ENCODE peak calls at places on chromosomes 1 and 21, in seven cellular contexts. S is fibroblast of lung, T is endothelial cell of umbilical vein, R is lower leg skin, D is prostate gland, I is breast epithelium, L is AG09309. C is an unnamed sample.

GRCh38 chr1:31955917-31956736 is 18.0 kb upstream of the PTP4A2 start:
- DNase-seq in R (peak), T (peak), L (peak), S (peak), D (peak), I (peak), C (peak)

GRCh38 chr21:26732442-26733221 is 112.6 kb downstream of the ADAMTS1 start:
- DNase-seq in I (no peak), L (no peak), R (no peak), D (no peak), S (peak), T (peak), C (no peak)

GRCh38 chr1:247833601-247834000 is 8.1 kb downstream of the OR11L1 start:
- DNase-seq in R (no peak), T (no peak), S (no peak), L (no peak), I (no peak), D (no peak), C (no peak)

GRCh38 chr21:44911384-44912157 is 9.1 kb downstream of the ITGB2 start:
- DNase-seq in R (peak), S (no peak), T (peak), L (no peak), D (peak), I (peak), C (no peak)

GRCh38 chr1:59044535-59045121 is 252.3 kb upstream of the FGGY start:
- DNase-seq in L (no peak), R (no peak), T (no peak), I (no peak), D (no peak), S (no peak), C (no peak)

GRCh38 chr1:9311029-9311428 is 18.3 kb downstream of the SPSB1 start:
- DNase-seq in L (no peak), R (no peak), I (no peak), D (no peak), S (no peak), T (no peak), C (no peak)

GRCh38 chr21:44723177-44724131 is 12.1 kb upstream of the TSPEAR start:
- DNase-seq in L (no peak), R (peak), I (no peak), T (no peak), D (no peak), S (no peak), C (no peak)

GRCh38 chr1:151970641-151971040 is 23.0 kb downstream of the S100A10 start:
- DNase-seq in S (no peak), L (no peak), I (no peak), R (no peak), T (no peak), D (no peak), C (no peak)

GRCh38 chr1:206744683-206745082 is 25.9 kb upstream of the IL19 start:
- DNase-seq in L (no peak), I (no peak), R (peak), D (no peak), T (no peak), S (peak), C (no peak)

GRCh38 chr1:206694551-206695124 is 9.9 kb downstream of the MAPKAPK2 start:
- DNase-seq in R (no peak), S (no peak), I (no peak), L (no peak), T (no peak), D (no peak), C (no peak)

GRCh38 chr1:15214507-15214906 is 32.5 kb upstream of the FHAD1 start:
- DNase-seq in T (no peak), R (no peak), D (no peak), S (peak), I (no peak), L (peak), C (no peak)

GRCh38 chr1:117537291-117537920 is 68.4 kb upstream of the TENT5C start:
- DNase-seq in R (no peak), I (peak), D (peak), T (no peak), L (no peak), S (no peak), C (no peak)

GRCh38 chr1:209854196-209854595 is 26.4 kb downstream of the UTP25 start:
- DNase-seq in S (no peak), D (no peak), I (no peak), R (no peak), L (no peak), T (no peak), C (no peak)

GRCh38 chr21:14382486-14382834 is 486 bp downstream of the HSPA13 start:
- DNase-seq in T (no peak), S (peak), D (no peak), L (no peak), R (no peak), I (no peak), C (no peak)

GRCh38 chr21:38810826-38811164 is 5.1 kb downstream of the ETS2 start:
- DNase-seq in S (peak), I (no peak), T (no peak), L (no peak), R (no peak), D (no peak), C (no peak)
- TF ChIP-seq CTCF in S (no peak), I (no peak), T (no peak), L (no peak), R (no peak), D (no peak), C (no peak)

DNA sequence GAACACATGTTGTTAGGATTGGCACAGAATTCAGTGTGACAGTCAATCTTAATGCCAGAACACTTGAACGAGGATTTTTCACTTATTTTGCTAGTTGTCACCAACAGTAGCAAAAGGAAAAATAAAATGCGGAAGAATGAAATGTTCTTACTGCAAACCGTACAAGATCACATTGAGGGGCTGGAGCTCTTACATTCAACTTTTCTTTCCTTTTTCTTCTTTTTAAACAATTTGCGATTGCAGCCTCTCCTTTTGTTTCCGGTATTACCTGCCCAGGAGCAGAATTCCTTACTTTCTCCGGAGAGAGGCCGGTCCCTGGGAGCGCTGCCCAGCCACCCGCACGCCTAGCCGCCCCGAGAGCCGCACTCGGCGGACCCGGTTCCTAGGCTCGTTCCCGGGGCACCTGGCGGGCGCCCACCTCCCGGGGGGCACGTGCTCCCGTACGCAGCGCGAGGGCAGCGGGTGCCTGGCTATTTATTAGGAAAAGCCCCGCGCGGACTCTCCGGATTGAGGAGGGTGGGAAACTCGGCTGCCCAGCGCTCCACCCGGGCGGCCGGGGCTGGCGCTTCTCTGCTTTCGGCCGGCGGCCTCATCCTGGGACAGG is 1.2 kb upstream of the CAMTA1 start:
- DNase-seq in S (peak), T (peak), L (no peak), R (no peak), I (no peak), D (no peak), C (no peak)
- H3K4me3 ChIP-seq in S (peak), T (peak), L (peak), R (peak), I (peak), D (peak), C (peak)

GRCh38 chr1:239805042-239805441 is 286.6 kb upstream of the FMN2 start:
- DNase-seq in T (no peak), R (no peak), L (no peak), S (no peak), D (no peak), I (no peak), C (no peak)

GRCh38 chr1:239804265-239804664 is 287.4 kb upstream of the FMN2 start:
- DNase-seq in T (no peak), R (no peak), D (no peak), I (no peak), L (no peak), S (no peak), C (no peak)

GRCh38 chr1:239805888-239806772 is 285.6 kb upstream of the FMN2 start:
- DNase-seq in I (no peak), D (no peak), R (no peak), S (no peak), L (no peak), T (no peak), C (no peak)

GRCh38 chr1:239803666-239804228 is 287.9 kb upstream of the FMN2 start:
- DNase-seq in R (no peak), D (no peak), I (no peak), S (no peak), L (peak), T (no peak), C (no peak)

DNA sequence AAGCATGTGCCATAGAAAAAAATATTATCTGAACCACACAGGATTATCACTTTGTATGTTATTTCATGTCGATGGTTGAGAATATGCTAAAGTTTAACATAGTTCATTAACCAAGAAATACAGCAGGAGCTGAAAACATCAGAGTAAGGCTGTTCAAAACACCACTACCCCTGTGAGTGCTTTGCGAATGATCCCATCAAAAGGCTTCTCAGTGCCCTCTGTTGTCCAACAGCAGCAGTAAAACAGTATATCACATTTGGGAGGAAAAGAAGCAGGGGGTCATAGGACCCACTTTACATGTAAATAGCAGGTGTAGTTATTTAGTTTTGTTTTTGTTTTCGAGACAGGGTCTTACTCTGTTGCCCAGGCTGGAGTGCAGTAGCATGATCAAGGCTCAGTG is 289.4 kb upstream of the FMN2 start:
- DNase-seq in R (no peak), L (no peak), T (no peak), I (no peak), D (no peak), S (no peak), C (no peak)
- TF ChIP-seq CTCF in R (no peak), L (no peak), T (no peak), I (no peak), D (no peak), S (no peak), C (no peak)

GRCh38 chr1:26221094-26221493 is 12.9 kb upstream of the CEP85 start:
- DNase-seq in T (no peak), R (no peak), I (no peak), L (no peak), D (no peak), S (no peak), C (no peak)

GRCh38 chr1:26224606-26225005 is 9.4 kb upstream of the CEP85 start:
- DNase-seq in S (no peak), L (no peak), T (no peak), R (peak), D (no peak), I (no peak), C (no peak)

GRCh38 chr1:26220199-26220912 is 13.6 kb upstream of the CEP85 start:
- DNase-seq in R (no peak), S (no peak), L (no peak), I (no peak), D (no peak), T (no peak), C (no peak)

GRCh38 chr1:26225033-26225831 is 8.8 kb upstream of the CEP85 start:
- DNase-seq in T (peak), L (no peak), I (peak), D (peak), R (peak), S (peak), C (no peak)
- H3K4me3 ChIP-seq in T (peak), L (peak), I (peak), D (peak), R (no peak), S (no peak), C (peak)

GRCh38 chr1:161198206-161198876 is 513 bp downstream of the ADAMTS4 start:
- DNase-seq in T (peak), S (peak), I (peak), D (no peak), L (no peak), R (peak), C (no peak)
- TF ChIP-seq CTCF in T (no peak), S (no peak), I (no peak), D (no peak), L (no peak), R (no peak), C (peak)

C was measured in AG04449.